ENCODE peak calls at places on chromosomes 13 and 19, in five cellular contexts. Z is dorsolateral prefrontal cortex; B is heart left ventricle; J is activated CD4-positive, alpha-beta T cell treated with anti-CD3 and anti-CD28 coated beads, Interleukin-2, amount 10 ng/mL, durations not matched to agents 7 days and 5 days; A is breast epithelium. P is an unnamed sample.

GRCh38 chr13:30808600-30808999 is 73.3 kb downstream of the ALOX5AP start:
- DNase-seq in Z (no peak), B (no peak), J (no peak), A (no peak), P (no peak)

GRCh38 chr19:48290923-48291700 is 21.2 kb downstream of the ZNF114 start:
- DNase-seq in Z (peak; percentile 68), B (peak; percentile 80), J (peak; percentile 54), A (peak; percentile 79), P (peak; percentile 71)

GRCh38 chr13:49690133-49690989 is 925 bp downstream of the EBPL start:
- DNase-seq in Z (no peak), B (no peak), J (no peak), A (no peak), P (no peak)

GRCh38 chr19:18090545-18091216 is 3.9 kb upstream of the IL12RB1 start:
- DNase-seq in Z (no peak), B (no peak), J (no peak), A (no peak), P (no peak)

GRCh38 chr19:29928831-29929230 is 13.2 kb upstream of the URI1 start:
- DNase-seq in Z (no peak), B (no peak), J (no peak), A (no peak), P (no peak)

GRCh38 chr19:54357381-54357780 is 7.3 kb downstream of the LAIR1 start:
- DNase-seq in Z (no peak), B (no peak), J (no peak), A (no peak), P (no peak)

GRCh38 chr19:12723383-12723642 is 419 bp downstream of the TNPO2 start:
- DNase-seq in Z (no peak), B (no peak), J (no peak), A (no peak), P (no peak)

GRCh38 chr13:27132538-27132937 is 39.1 kb downstream of the USP12 start:
- DNase-seq in Z (no peak), B (no peak), J (no peak), A (no peak), P (no peak)

GRCh38 chr19:51887522-51888498 is at the start of gene ZNF577:
- DNase-seq in Z (peak; percentile 90), B (peak; percentile 94), J (peak; percentile 85), A (peak; percentile 87), P (peak; percentile 72)

GRCh38 chr13:76927955-76928354 is 20.4 kb upstream of the ACOD1 start:
- DNase-seq in Z (no peak), B (no peak), J (no peak), A (no peak), P (no peak)

GRCh38 chr13:111530137-111530536 is 209.7 kb downstream of the TEX29 start:
- DNase-seq in Z (no peak), B (no peak), J (no peak), A (no peak), P (no peak)

GRCh38 chr19:48044561-48044960 is 682 bp upstream of the CABP5 start:
- DNase-seq in Z (no peak), B (no peak), J (no peak), A (no peak), P (no peak)

GRCh38 chr13:113116871-113117271 is 5.7 kb upstream of the F10 start:
- DNase-seq in Z (peak; percentile 11), B (peak; percentile 10), J (no peak), A (no peak), P (no peak)

GRCh38 chr19:21092107-21092506 is 10.1 kb downstream of the ZNF714 start:
- DNase-seq in Z (no peak), B (no peak), J (no peak), A (no peak), P (no peak)

GRCh38 chr19:35911790-35912189 is 3.7 kb upstream of the TYROBP start:
- DNase-seq in Z (no peak), B (no peak), J (no peak), A (peak; percentile 75), P (no peak)

GRCh38 chr13:98216135-98216565 is 39.1 kb upstream of the RNF113B start:
- DNase-seq in Z (no peak), B (peak; percentile 41), J (no peak), A (no peak), P (no peak)

GRCh38 chr19:2353895-2354592 is 6.0 kb upstream of the TMPRSS9 start:
- DNase-seq in Z (no peak), B (no peak), J (no peak), A (no peak), P (no peak)

GRCh38 chr13:48919750-48920149 is 56.0 kb upstream of the FNDC3A start:
- DNase-seq in Z (no peak), B (no peak), J (no peak), A (no peak), P (no peak)

GRCh38 chr19:8491574-8491973 is 10.9 kb downstream of the PRAM1 start:
- DNase-seq in Z (no peak), B (no peak), J (no peak), A (no peak), P (no peak)

GRCh38 chr13:50255639-50256038 is 240.4 kb downstream of the KCNRG start:
- DNase-seq in Z (no peak), B (no peak), J (no peak), A (no peak), P (no peak)

GRCh38 chr13:76148926-76149325 is 512.8 kb downstream of the LMO7 start:
- DNase-seq in Z (no peak), B (no peak), J (no peak), A (no peak), P (no peak)

GRCh38 chr19:45767881-45768643 is 990 bp downstream of the SIX5 start:
- DNase-seq in Z (no peak), B (peak; percentile 70), J (no peak), A (peak; percentile 74), P (no peak)

GRCh38 chr19:34220472-34221063 is 33.8 kb upstream of the GARRE1 start:
- DNase-seq in Z (peak; percentile 58), B (peak; percentile 63), J (peak; percentile 74), A (peak; percentile 57), P (peak; percentile 75)

GRCh38 chr19:16462757-16463250 is 9.0 kb downstream of the EPS15L1 start:
- DNase-seq in Z (no peak), B (no peak), J (no peak), A (no peak), P (no peak)

GRCh38 chr13:31517599-31517998 is 221.7 kb upstream of the RXFP2 start:
- DNase-seq in Z (no peak), B (no peak), J (no peak), A (no peak), P (no peak)

GRCh38 chr13:48576448-48576993 is 43.6 kb upstream of the RCBTB2 start:
- DNase-seq in Z (no peak), B (no peak), J (no peak), A (no peak), P (no peak)

GRCh38 chr13:112617754-112618375 is 29.9 kb upstream of the TUBGCP3 start:
- DNase-seq in Z (no peak), B (no peak), J (no peak), A (no peak), P (no peak)

GRCh38 chr19:35076026-35076370 is 34.5 kb downstream of the HPN start:
- DNase-seq in Z (no peak), B (no peak), J (no peak), A (no peak), P (no peak)

GRCh38 chr19:39539165-39539518 is 819 bp downstream of the EID2 start:
- DNase-seq in Z (no peak), B (peak; percentile 16), J (no peak), A (no peak), P (no peak)

GRCh38 chr13:79525458-79525857 is 44.5 kb downstream of the NDFIP2 start:
- DNase-seq in Z (no peak), B (no peak), J (no peak), A (no peak), P (no peak)

GRCh38 chr13:98843482-98843877 is 91.0 kb upstream of the SLC15A1 start:
- DNase-seq in Z (no peak), B (no peak), J (no peak), A (no peak), P (no peak)

GRCh38 chr13:110506859-110507566 is 54.5 kb downstream of the RAB20 start:
- DNase-seq in Z (no peak), B (peak; percentile 82), J (no peak), A (peak; percentile 78), P (no peak)

GRCh38 chr13:97549201-97549600 is 115.2 kb downstream of the RAP2A start:
- DNase-seq in Z (no peak), B (no peak), J (no peak), A (no peak), P (no peak)

GRCh38 chr19:43934055-43934984 is 762 bp downstream of the ZNF45 start:
- DNase-seq in Z (no peak), B (no peak), J (no peak), A (no peak), P (no peak)

GRCh38 chr13:114142640-114143490 is 10.4 kb upstream of the RASA3 start:
- DNase-seq in Z (no peak), B (peak; percentile 35), J (peak; percentile 92), A (no peak), P (no peak)

GRCh38 chr13:34409496-34410163 is 532.4 kb upstream of the NBEA start:
- DNase-seq in Z (no peak), B (no peak), J (no peak), A (no peak), P (no peak)

P was measured in omental fat pad.